ENCODE peak calls at places on chromosomes 1 and 21, in ten cellular contexts. O is CD8-positive, alpha-beta T cell; I is CD8-positive, alpha-beta memory T cell; U is kidney; B is cardiac muscle cell; Y is heart right ventricle; E is AG04450; S is left ventricle myocardium inferior; P is fibroblast of pulmonary artery; N is AG09309. F is an unnamed sample.

GRCh38 chr1:150161747-150162581 is 12.2 kb downstream of the PLEKHO1 start:
- DNase-seq in S (no peak), I (no peak), U (no peak), E (no peak), N (no peak), B (peak; percentile 35), O (no peak), P (peak; percentile 65), Y (no peak), F (no peak)

GRCh38 chr1:178953034-178953433 is 72.7 kb upstream of the FAM20B start:
- DNase-seq in U (no peak), Y (peak; percentile 54), E (no peak), S (peak; percentile 43), B (no peak), P (no peak), O (no peak), I (no peak), N (no peak), F (peak; percentile 48)

GRCh38 chr1:64038119-64038518 is 165.3 kb upstream of the UBE2U start:
- DNase-seq in E (no peak), I (no peak), N (no peak), B (peak; percentile 85), Y (no peak), O (no peak), S (no peak), U (no peak), P (peak; percentile 52), F (no peak)

GRCh38 chr1:192439373-192440025 is 122.7 kb downstream of the RGS21 start:
- DNase-seq in P (peak; percentile 58), N (peak; percentile 4), S (no peak), I (no peak), B (no peak), O (no peak), Y (no peak), E (peak; percentile 63), U (no peak), F (peak; percentile 82)

GRCh38 chr1:240820816-240821215 is 208.9 kb upstream of the GREM2 start:
- DNase-seq in B (no peak), U (no peak), S (no peak), P (no peak), E (no peak), N (no peak), I (no peak), Y (no peak), O (no peak), F (no peak)

GRCh38 chr1:170700842-170701305 is 36.9 kb downstream of the PRRX1 start:
- DNase-seq in E (no peak), S (no peak), U (no peak), O (no peak), P (peak; percentile 46), I (no peak), B (no peak), Y (no peak), N (no peak), F (no peak)

GRCh38 chr21:31343680-31344480 is at the start of gene TIAM1:
- DNase-seq in B (peak; percentile 59), Y (peak; percentile 43), P (peak; percentile 76), E (no peak), S (peak; percentile 68), I (peak; percentile 7), O (no peak), U (no peak), N (peak; percentile 38), F (peak; percentile 49)

GRCh38 chr1:181894439-181894859 is 167.1 kb downstream of the ZNF648 start:
- DNase-seq in Y (no peak), P (no peak), N (no peak), I (no peak), S (no peak), U (no peak), B (no peak), O (no peak), E (no peak), F (no peak)

GRCh38 chr1:232893481-232894313 is 56.7 kb upstream of the NTPCR start:
- DNase-seq in O (no peak), Y (no peak), S (no peak), U (no peak), I (no peak), P (no peak), N (no peak), B (no peak), E (no peak), F (no peak)

GRCh38 chr1:192879416-192879815 is 70.6 kb downstream of the RGS2 start:
- DNase-seq in O (no peak), U (no peak), I (no peak), E (no peak), P (peak; percentile 38), S (no peak), Y (peak; percentile 12), B (peak; percentile 29), N (no peak), F (peak; percentile 9)

GRCh38 chr1:19888112-19888511 is 5.9 kb downstream of the OTUD3 start:
- DNase-seq in Y (no peak), U (no peak), S (no peak), O (no peak), I (no peak), N (no peak), B (no peak), E (no peak), P (no peak), F (no peak)

GRCh38 chr1:161200992-161201827 is 957 bp upstream of the NDUFS2 start:
- DNase-seq in I (no peak), Y (peak; percentile 88), P (peak; percentile 97), O (no peak), U (peak; percentile 88), N (no peak), B (no peak), E (peak; percentile 37), S (peak; percentile 56), F (peak; percentile 74)

GRCh38 chr1:47992720-47993119 is 4.5 kb downstream of the TRABD2B start:
- DNase-seq in N (no peak), I (no peak), P (peak; percentile 46), B (no peak), O (no peak), E (no peak), Y (peak; percentile 55), U (no peak), S (peak; percentile 29), F (peak; percentile 62)

DNA sequence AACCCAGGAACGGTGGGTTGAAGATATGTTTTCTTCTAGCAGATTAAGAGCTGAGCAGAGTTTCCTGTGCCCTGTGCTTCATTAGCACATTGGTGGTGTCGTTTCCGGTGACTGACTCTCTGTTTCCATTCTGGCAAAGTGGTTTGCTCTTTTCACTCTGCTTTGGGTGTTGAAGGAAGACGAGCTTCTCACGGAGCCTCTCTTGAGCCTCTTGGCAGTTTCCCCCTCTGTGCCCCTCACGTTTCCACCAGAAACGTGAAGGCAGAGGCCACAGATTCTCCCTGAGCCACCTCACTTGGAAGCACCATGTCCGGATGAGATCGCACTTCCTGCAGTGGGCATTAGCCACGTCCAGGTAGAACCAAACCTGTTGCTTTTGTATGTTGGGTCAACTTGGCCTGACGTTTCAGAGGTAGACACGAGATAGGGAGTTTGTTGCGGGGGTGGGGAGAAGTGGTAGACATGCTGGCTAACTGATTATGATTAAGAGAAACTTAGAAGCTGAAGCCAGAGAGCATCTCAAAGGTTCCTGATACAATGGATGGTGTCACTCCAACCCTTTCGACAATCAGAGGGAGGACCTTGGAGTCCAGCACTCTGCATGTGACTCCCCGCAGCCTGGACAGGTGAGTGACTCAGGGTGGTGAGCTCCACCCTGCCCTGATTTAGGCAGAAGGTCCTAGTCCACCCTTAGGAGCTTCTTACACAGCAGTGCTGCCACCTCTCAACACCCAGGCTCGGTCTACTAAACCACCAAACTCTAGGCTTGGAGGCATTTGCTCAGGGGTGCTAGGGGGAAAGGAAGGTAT is at the start of gene LAX1:
- DNase-seq in S (no peak), Y (no peak), P (no peak), B (no peak), O (peak; percentile 72), E (no peak), N (no peak), I (peak; percentile 74), U (no peak), F (no peak)
- H3K4me3 ChIP-seq in S (no peak within 1 kb of the TSS), Y (no peak within 1 kb of the TSS), P (no peak within 1 kb of the TSS), B (no peak within 1 kb of the TSS), O (peak within 1 kb of the TSS; percentile 62), E (no peak within 1 kb of the TSS), N (no peak within 1 kb of the TSS), I (peak within 1 kb of the TSS; percentile 82), U (no peak within 1 kb of the TSS), F (no peak within 1 kb of the TSS)

DNA sequence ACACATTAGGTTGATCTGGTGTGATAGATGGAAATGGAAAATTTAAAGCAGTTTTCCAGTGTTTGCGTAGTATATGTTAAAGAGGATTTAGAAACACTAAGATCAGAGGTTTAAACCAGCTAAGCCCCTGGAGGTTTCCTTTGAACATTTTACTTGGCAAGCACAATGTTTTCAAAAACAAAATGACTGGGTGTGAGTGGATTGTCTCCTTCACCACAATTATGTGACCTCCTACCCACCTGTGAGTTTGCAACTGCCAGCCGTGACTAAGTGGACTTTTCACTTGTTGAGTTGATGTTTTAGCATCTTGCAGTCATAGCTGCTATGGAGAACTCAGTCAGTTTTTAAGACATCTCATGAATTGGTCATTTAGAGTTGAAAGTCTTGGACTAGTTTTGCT is 4.7 kb downstream of the CCDC190 start:
- DNase-seq in U (no peak), N (peak; percentile 80), B (no peak), P (peak; percentile 92), I (no peak), S (no peak), O (no peak), Y (no peak), E (peak; percentile 78), F (peak; percentile 95)
- H3K4me3 ChIP-seq in U (no peak overlapping the region), N (no peak overlapping the region), B (no peak overlapping the region), P (no peak overlapping the region), I (no peak overlapping the region), S (no peak overlapping the region), O (no peak overlapping the region), Y (no peak overlapping the region), E (no peak overlapping the region), F (no peak overlapping the region)

DNA sequence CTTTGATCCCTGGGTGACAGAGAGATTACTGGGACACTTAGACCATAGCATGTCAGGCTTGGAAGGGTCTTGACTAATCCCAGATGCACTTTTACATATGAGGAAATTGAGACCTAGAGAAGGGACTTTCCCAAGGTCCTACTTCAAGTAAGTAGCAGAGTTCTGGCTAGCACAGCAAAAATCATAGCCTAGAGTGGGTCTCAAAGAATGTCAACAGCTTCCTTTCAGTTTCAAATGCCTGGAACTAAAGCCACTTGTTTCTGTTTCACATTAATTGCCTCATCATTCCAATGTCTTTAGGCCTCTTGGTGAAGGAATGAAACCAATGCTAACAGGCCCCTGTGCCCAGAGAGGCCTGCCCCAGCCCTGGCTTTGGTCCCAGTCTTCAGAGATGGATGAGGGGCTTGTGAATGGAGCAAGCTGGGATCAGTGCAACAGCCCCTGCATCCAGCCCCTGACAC is 26.6 kb downstream of the ATF3 start:
- DNase-seq in B (peak; percentile 39), Y (no peak), P (peak; percentile 54), E (no peak), O (no peak), S (no peak), N (no peak), U (no peak), I (no peak), F (no peak)
- H3K4me3 ChIP-seq in B (no peak overlapping the region), Y (no peak overlapping the region), P (no peak overlapping the region), E (no peak overlapping the region), O (no peak overlapping the region), S (no peak overlapping the region), N (no peak overlapping the region), U (no peak overlapping the region), I (no peak overlapping the region), F (no peak overlapping the region)

DNA sequence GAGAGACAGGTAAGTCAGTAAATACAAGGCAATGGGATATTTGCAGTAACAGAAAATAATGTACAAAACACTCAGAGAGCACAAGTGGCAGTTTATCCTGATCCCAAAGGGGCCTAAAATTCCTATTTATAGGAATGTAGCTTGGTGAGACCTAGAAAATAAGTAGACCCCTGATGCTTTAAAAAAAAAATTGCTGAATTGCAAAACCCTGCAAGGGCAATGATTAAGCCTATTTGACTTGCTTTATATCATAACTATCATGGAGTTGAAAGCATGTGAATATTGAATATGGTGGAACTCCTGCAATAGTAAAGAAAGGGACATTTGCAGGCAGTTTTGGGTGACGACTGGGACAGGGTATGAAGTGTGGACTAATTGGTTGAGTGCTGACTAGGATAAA is 101.9 kb upstream of the C1orf21 start:
- DNase-seq in U (no peak), B (no peak), Y (no peak), P (no peak), S (no peak), E (no peak), I (no peak), N (no peak), O (no peak), F (no peak)
- H3K4me3 ChIP-seq in U (no peak overlapping the region), B (no peak overlapping the region), Y (no peak overlapping the region), P (no peak overlapping the region), S (no peak overlapping the region), E (no peak overlapping the region), I (no peak overlapping the region), N (no peak overlapping the region), O (no peak overlapping the region), F (no peak overlapping the region)